ENCODE peak calls at places on chromosomes 3 and 15, in nine cellular contexts. N, J, V, P, K, B, R, U and M are unnamed samples.

GRCh38 chr3:14532691-14533456 is 7.3 kb downstream of the GRIP2 start:
- DNase-seq in B (peak), J (peak), P (no peak), K (peak), U (peak), N (no peak), R (no peak), V (no peak), M (no peak)

GRCh38 chr3:169264711-169265110 is 398.8 kb downstream of the MECOM start:
- DNase-seq in R (no peak), B (peak), V (no peak), P (no peak), K (no peak), J (no peak), U (no peak), N (no peak), M (no peak)

GRCh38 chr3:69321301-69321986 is 64.4 kb downstream of the FRMD4B start:
- DNase-seq in P (no peak), N (no peak), U (no peak), J (no peak), V (no peak), K (no peak), R (no peak), B (no peak), M (no peak)

GRCh38 chr3:14451844-14452533 is 49.6 kb downstream of the SLC6A6 start:
- DNase-seq in K (peak), J (no peak), P (peak), V (no peak), R (no peak), N (peak), B (no peak), U (no peak), M (no peak)

GRCh38 chr3:43497405-43497804 is 124.4 kb downstream of the ANO10 start:
- DNase-seq in P (no peak), B (no peak), N (no peak), U (no peak), R (no peak), J (peak), K (no peak), V (no peak), M (no peak)

GRCh38 chr15:85838655-85839054 is 43.9 kb upstream of the KLHL25 start:
- DNase-seq in R (no peak), J (no peak), V (no peak), P (no peak), K (no peak), N (no peak), U (no peak), B (no peak), M (no peak)

GRCh38 chr3:161969867-161970266 is 473.3 kb downstream of the OTOL1 start:
- DNase-seq in K (no peak), V (no peak), P (no peak), U (no peak), R (no peak), J (no peak), B (no peak), N (no peak), M (no peak)

GRCh38 chr3:177452487-177452886 is 255.2 kb upstream of the TBL1XR1 start:
- DNase-seq in K (no peak), P (no peak), B (no peak), U (no peak), V (no peak), N (no peak), J (no peak), R (no peak), M (no peak)

GRCh38 chr15:91047545-91048199 is 25.3 kb upstream of the VPS33B start:
- DNase-seq in J (no peak), K (no peak), U (no peak), B (no peak), R (no peak), V (no peak), P (no peak), N (no peak), M (no peak)

GRCh38 chr3:171851685-171852084 is 8.5 kb downstream of the TMEM212 start:
- DNase-seq in B (no peak), J (no peak), N (no peak), P (no peak), K (no peak), R (no peak), U (no peak), V (no peak), M (no peak)

GRCh38 chr15:83323296-83323711 is 38.8 kb upstream of the BNC1 start:
- DNase-seq in K (no peak), P (no peak), R (no peak), B (peak), V (peak), J (no peak), N (no peak), U (no peak), M (no peak)

GRCh38 chr15:62348528-62349087 is 183.5 kb upstream of the C2CD4B start:
- DNase-seq in U (no peak), N (no peak), V (no peak), J (no peak), R (no peak), B (no peak), P (no peak), K (no peak), M (no peak)

GRCh38 chr3:188940213-188940914 is 231.4 kb upstream of the TPRG1 start:
- DNase-seq in K (no peak), U (peak), V (no peak), B (no peak), J (no peak), R (no peak), N (no peak), P (no peak), M (no peak)

DNA sequence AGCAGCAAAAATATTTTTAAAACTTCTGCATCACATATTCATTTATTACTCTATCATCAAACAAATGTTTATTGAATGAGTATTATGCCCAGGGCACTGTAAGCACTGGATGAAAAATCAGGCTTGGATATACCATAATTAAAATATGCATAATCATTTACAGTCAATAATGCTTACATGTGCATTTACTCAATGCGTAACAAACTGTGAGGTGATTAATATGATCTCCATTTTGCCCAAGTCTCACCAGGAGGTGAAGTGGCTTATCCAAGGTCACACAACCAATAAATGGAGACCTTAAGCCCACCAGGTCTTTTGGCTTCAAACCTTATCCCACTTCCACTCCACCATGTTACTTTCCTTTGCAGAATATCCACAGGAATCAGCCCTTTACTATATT is 117.3 kb upstream of the SLC24A5 start:
- DNase-seq in K (no peak), R (no peak), U (no peak), J (no peak), V (peak), P (no peak), N (no peak), B (no peak), M (no peak)
- TF ChIP-seq POLR2AphosphoS5 in K (no peak), R (no peak), U (no peak), J (no peak), V (no peak), P (no peak), N (no peak), B (no peak), M (no peak)

GRCh38 chr15:90001062-90001682 is at the start of gene ZNF710:
- DNase-seq in K (no peak), N (peak), R (peak), J (peak), B (peak), V (no peak), U (peak), P (peak), M (no peak)
- TF ChIP-seq POLR2AphosphoS5 in K (no peak), N (peak), R (peak), J (peak), B (peak), V (peak), U (peak), P (no peak), M (no peak)

DNA sequence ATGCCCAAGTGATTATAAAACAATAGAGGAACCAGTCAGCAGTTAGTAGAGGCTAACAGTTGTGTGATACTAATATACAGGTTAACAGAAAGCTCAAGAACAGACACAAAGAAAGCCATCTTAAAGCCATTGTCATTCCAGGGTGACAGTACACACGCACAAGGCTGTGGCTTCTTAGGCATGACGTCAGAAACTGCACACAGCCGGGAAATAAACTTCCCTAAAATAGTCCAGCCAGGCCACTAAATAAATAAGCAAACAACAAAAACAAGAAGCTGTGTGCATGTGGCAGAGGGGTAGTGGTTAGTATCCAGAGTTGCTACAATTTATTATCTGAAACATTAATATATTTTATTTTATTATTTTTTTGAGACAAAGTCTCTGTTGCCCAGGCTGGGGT is 49.8 kb downstream of the PPCDC start:
- DNase-seq in K (no peak), B (no peak), P (no peak), N (peak), J (no peak), V (no peak), R (no peak), U (no peak), M (no peak)
- TF ChIP-seq POLR2AphosphoS5 in K (no peak), B (no peak), P (no peak), N (no peak), J (no peak), V (no peak), R (no peak), U (no peak), M (no peak)

GRCh38 chr3:71543371-71544016 is 40.0 kb downstream of the FOXP1 start:
- DNase-seq in R (no peak), B (peak), K (no peak), N (no peak), J (no peak), U (no peak), V (no peak), P (no peak), M (no peak)
- TF ChIP-seq POLR2AphosphoS5 in R (no peak), B (no peak), K (no peak), N (no peak), J (no peak), U (no peak), V (no peak), P (no peak), M (no peak)

DNA sequence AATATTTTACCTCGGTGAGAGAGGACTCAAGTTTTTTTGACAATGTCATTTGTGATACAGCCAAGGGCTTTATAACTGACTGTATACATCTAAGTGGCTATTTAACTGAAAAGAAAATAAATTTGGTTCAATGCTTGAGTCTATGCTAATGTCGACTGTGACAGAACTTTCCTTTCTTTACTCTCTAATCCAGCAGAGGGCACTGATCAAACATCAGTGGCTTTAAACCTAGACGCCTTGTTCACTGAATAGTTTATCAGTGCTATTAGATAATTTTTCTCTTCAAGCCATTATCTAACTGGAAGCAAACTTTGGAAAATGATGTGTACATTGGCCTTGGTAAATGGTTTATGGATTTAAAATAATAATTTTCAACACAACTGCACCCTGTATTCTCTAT is 285.1 kb downstream of the CHL1 start:
- DNase-seq in J (peak), K (no peak), N (no peak), R (no peak), B (peak), U (no peak), V (no peak), P (no peak), M (no peak)
- TF ChIP-seq POLR2AphosphoS5 in J (no peak), K (no peak), N (no peak), R (no peak), B (no peak), U (no peak), V (no peak), P (no peak), M (no peak)

DNA sequence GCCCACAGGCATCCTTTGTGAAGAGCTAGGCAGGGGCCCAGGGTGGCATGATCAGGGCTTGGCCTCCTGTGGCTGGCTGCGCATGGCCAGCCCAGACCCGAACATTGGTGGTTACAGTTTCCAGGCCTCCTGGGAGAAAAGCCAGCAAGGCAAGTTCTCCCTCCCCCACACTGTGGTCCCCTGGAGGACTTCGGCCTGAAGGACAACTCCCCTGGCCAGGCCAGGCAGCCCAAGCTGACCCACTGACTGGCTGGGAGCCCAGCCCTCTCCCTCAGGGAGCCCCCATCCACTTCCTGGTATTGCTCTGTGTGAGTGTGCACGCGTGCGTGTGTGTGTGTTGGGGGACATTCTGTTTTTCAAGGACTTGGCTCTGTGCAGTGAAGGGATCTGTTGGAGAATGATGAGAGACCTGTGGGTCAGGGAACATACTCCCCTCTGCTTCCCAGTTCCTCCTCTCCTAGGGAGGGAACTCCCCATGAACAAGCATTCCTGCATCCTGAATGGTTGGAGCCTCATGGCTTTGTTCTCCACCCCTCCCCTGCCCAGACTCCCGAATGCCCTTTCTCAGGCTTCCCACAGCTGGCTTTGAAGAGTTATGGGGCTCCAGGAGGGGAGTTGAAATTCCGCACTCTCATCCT is 29.5 kb downstream of the CORO2B start:
- DNase-seq in N (peak), B (no peak), J (peak), V (peak), K (no peak), R (no peak), U (no peak), P (no peak), M (no peak)
- TF ChIP-seq POLR2AphosphoS5 in N (peak), B (no peak), J (no peak), V (peak), K (no peak), R (no peak), U (no peak), P (peak), M (no peak)

GRCh38 chr3:23748398-23749110 is 57.2 kb upstream of the UBE2E1 start:
- DNase-seq in U (no peak), V (no peak), K (no peak), R (no peak), J (no peak), B (no peak), P (no peak), N (no peak), M (no peak)
- TF ChIP-seq POLR2AphosphoS5 in U (no peak), V (no peak), K (no peak), R (no peak), J (no peak), B (no peak), P (no peak), N (no peak), M (no peak)

GRCh38 chr15:74788716-74789151 is 6.9 kb downstream of the CSK start:
- DNase-seq in J (peak), K (no peak), B (no peak), P (no peak), V (no peak), N (no peak), U (no peak), R (no peak), M (no peak)
- TF ChIP-seq POLR2AphosphoS5 in J (no peak), K (no peak), B (no peak), P (no peak), V (no peak), N (no peak), U (peak), R (peak), M (no peak)

GRCh38 chr3:21390136-21390535 is 360.9 kb downstream of the ZNF385D start:
- DNase-seq in B (no peak), U (no peak), P (no peak), K (no peak), J (no peak), N (no peak), V (no peak), R (no peak), M (no peak)
- TF ChIP-seq POLR2AphosphoS5 in B (no peak), U (no peak), P (no peak), K (no peak), J (no peak), N (peak), V (no peak), R (no peak), M (no peak)